ENCODE peak calls at places on chromosomes 4 and X, in seven cellular contexts. T is fibroblast of the conjunctiva; N is left cardiac atrium; Y is NAMALWA; P is AG09309; D is HFF-Myc; Q is CD4-positive, alpha-beta memory T cell. B is an unnamed sample.

GRCh38 chr4:37908488-37909343 is 17.8 kb downstream of the TBC1D1 start:
- DNase-seq in T (no peak), N (peak), Y (no peak), P (no peak), D (no peak), Q (no peak), B (no peak)

GRCh38 chr4:142840516-142841123 is 5.5 kb downstream of the INPP4B start:
- DNase-seq in T (peak), N (no peak), Y (peak), P (no peak), D (no peak), Q (peak), B (no peak)

GRCh38 chrX:1452497-1453389 is at the start of gene ASMTL:
- DNase-seq in T (peak), N (peak), Y (peak), P (peak), D (peak), Q (peak), B (peak)

GRCh38 chrX:56233682-56234081 is 1.5 kb downstream of the KLF8 start:
- DNase-seq in T (peak), N (peak), Y (no peak), P (no peak), D (no peak), Q (no peak), B (no peak)

GRCh38 chrX:16843208-16843909 is 26.8 kb downstream of the RBBP7 start:
- DNase-seq in T (no peak), N (no peak), Y (no peak), P (no peak), D (no peak), Q (no peak), B (no peak)

GRCh38 chr4:88599714-88600113 is 7.4 kb downstream of the HERC3 start:
- DNase-seq in T (no peak), N (no peak), Y (no peak), P (no peak), D (no peak), Q (no peak), B (no peak)

GRCh38 chrX:103565752-103566151 is 19.6 kb upstream of the TCEAL4 start:
- DNase-seq in T (peak), N (no peak), Y (no peak), P (peak), D (no peak), Q (no peak), B (no peak)

GRCh38 chr4:57249083-57249482 is 138.9 kb upstream of the IGFBP7 start:
- DNase-seq in T (no peak), N (no peak), Y (no peak), P (peak), D (no peak), Q (no peak), B (no peak)

GRCh38 chr4:121706595-121707021 is 9.8 kb upstream of the ANXA5 start:
- DNase-seq in T (no peak), N (no peak), Y (no peak), P (peak), D (no peak), Q (peak), B (no peak)

GRCh38 chr4:40177591-40177990 is 19.2 kb upstream of the RHOH start:
- DNase-seq in T (no peak), N (no peak), Y (no peak), P (no peak), D (no peak), Q (no peak), B (no peak)

GRCh38 chr4:80141543-80141942 is 55.8 kb upstream of the PRDM8 start:
- DNase-seq in T (no peak), N (no peak), Y (no peak), P (no peak), D (no peak), Q (no peak), B (no peak)

GRCh38 chr4:67616478-67616877 is 58.0 kb downstream of the STAP1 start:
- DNase-seq in T (no peak), N (no peak), Y (no peak), P (no peak), D (no peak), Q (no peak), B (no peak)

GRCh38 chrX:150845091-150845490 is 53.4 kb downstream of the CD99L2 start:
- DNase-seq in T (no peak), N (no peak), Y (no peak), P (no peak), D (no peak), Q (no peak), B (no peak)

GRCh38 chrX:53695901-53696300 is 9.4 kb upstream of the HUWE1 start:
- DNase-seq in T (no peak), N (no peak), Y (no peak), P (no peak), D (no peak), Q (no peak), B (peak)

GRCh38 chrX:107747596-107748161 is 27.9 kb downstream of the TSC22D3 start:
- DNase-seq in T (peak), N (no peak), Y (no peak), P (no peak), D (no peak), Q (no peak), B (peak)

GRCh38 chr4:56657128-56657527 is 24.0 kb downstream of the HOPX start:
- DNase-seq in T (no peak), N (no peak), Y (no peak), P (no peak), D (no peak), Q (no peak), B (no peak)

GRCh38 chr4:149522031-149522430 is 293.6 kb downstream of the IQCM start:
- DNase-seq in T (no peak), N (no peak), Y (no peak), P (no peak), D (no peak), Q (no peak), B (no peak)

GRCh38 chrX:153327561-153327960 is 6.0 kb upstream of the PNMA6F start:
- DNase-seq in T (no peak), N (no peak), Y (no peak), P (no peak), D (no peak), Q (no peak), B (no peak)

GRCh38 chrX:82591421-82591820 is 916.7 kb upstream of the POU3F4 start:
- DNase-seq in T (no peak), N (no peak), Y (no peak), P (no peak), D (no peak), Q (no peak), B (no peak)

GRCh38 chr4:39655866-39656265 is 17.2 kb upstream of the SMIM14 start:
- DNase-seq in T (peak), N (no peak), Y (no peak), P (no peak), D (no peak), Q (no peak), B (no peak)

GRCh38 chrX:150569155-150569477 is 695 bp downstream of the MTM1 start:
- DNase-seq in T (no peak), N (peak), Y (peak), P (no peak), D (no peak), Q (peak), B (no peak)

GRCh38 chr4:185932491-185932890 is 120.5 kb upstream of the SORBS2 start:
- DNase-seq in T (no peak), N (no peak), Y (no peak), P (no peak), D (no peak), Q (no peak), B (no peak)

GRCh38 chr4:13386405-13387107 is 97.6 kb downstream of the RAB28 start:
- DNase-seq in T (no peak), N (no peak), Y (peak), P (no peak), D (no peak), Q (no peak), B (no peak)

GRCh38 chr4:676871-677235 is 2.5 kb downstream of the MYL5 start:
- DNase-seq in T (no peak), N (no peak), Y (peak), P (no peak), D (no peak), Q (no peak), B (no peak)

GRCh38 chrX:120857240-120857639 is 18.4 kb downstream of the CT47B1 start:
- DNase-seq in T (no peak), N (no peak), Y (peak), P (no peak), D (no peak), Q (no peak), B (no peak)

GRCh38 chr4:40196724-40197281 is at the start of gene RHOH:
- DNase-seq in T (no peak), N (no peak), Y (peak), P (no peak), D (no peak), Q (peak), B (no peak)

GRCh38 chr4:16360694-16361262 is 134.5 kb upstream of the TAPT1 start:
- DNase-seq in T (no peak), N (no peak), Y (no peak), P (no peak), D (no peak), Q (no peak), B (no peak)

GRCh38 chr4:70703695-70704332 is 15.5 kb downstream of the UTP3 start:
- DNase-seq in T (no peak), N (no peak), Y (peak), P (no peak), D (no peak), Q (no peak), B (no peak)

GRCh38 chr4:168743131-168743530 is 246.3 kb downstream of the PALLD start:
- DNase-seq in T (no peak), N (no peak), Y (no peak), P (no peak), D (no peak), Q (no peak), B (no peak)

GRCh38 chr4:146852365-146852764 is 93.3 kb downstream of the TTC29 start:
- DNase-seq in T (no peak), N (no peak), Y (no peak), P (no peak), D (no peak), Q (no peak), B (no peak)

GRCh38 chr4:121243476-121243875 is 79.4 kb upstream of the TNIP3 start:
- DNase-seq in T (no peak), N (no peak), Y (no peak), P (no peak), D (no peak), Q (peak), B (no peak)

B was measured in HEK293T.